ENCODE peak calls at places on chromosomes 12 and 14, in seven cellular contexts. U is CD14-positive monocyte, H is Caco-2, C is WERI-Rb-1, X is tibial artery, A is A549, V is GM10248. L is an unnamed sample.
A peak's percentile ranks its signal among the peaks of the same experiment; 100 is the strongest.

GRCh38 chr14:50023671-50024490 is 92.5 kb downstream of the VCPKMT start:
- DNase-seq in U (no peak), V (no peak), H (no peak), C (no peak), X (peak; percentile 73), A (peak; percentile 68), L (no peak)

GRCh38 chr12:12181516-12181915 is 85.3 kb downstream of the LRP6 start:
- DNase-seq in C (no peak), U (no peak), A (no peak), X (no peak), H (no peak), V (no peak), L (no peak)

GRCh38 chr14:105411017-105411941 is 8.3 kb upstream of the MTA1 start:
- DNase-seq in U (peak; percentile 49), X (no peak), A (peak; percentile 72), C (peak; percentile 40), H (peak; percentile 65), V (peak; percentile 86), L (peak; percentile 60)

GRCh38 chr14:39265032-39265431 is 31.3 kb downstream of the MIA2 start:
- DNase-seq in X (no peak), A (no peak), V (no peak), H (no peak), C (peak; percentile 21), U (no peak), L (peak; percentile 23)

GRCh38 chr12:108350511-108350910 is 11.4 kb upstream of the CMKLR1 start:
- DNase-seq in V (no peak), U (no peak), C (no peak), X (no peak), H (no peak), A (no peak), L (no peak)

GRCh38 chr12:109771746-109772621 is 58.4 kb downstream of the FAM222A start:
- DNase-seq in A (no peak), X (peak; percentile 51), H (no peak), C (peak; percentile 10), V (no peak), U (peak; percentile 12), L (no peak)

GRCh38 chr12:105226219-105226618 is 9.8 kb downstream of the APPL2 start:
- DNase-seq in X (peak; percentile 86), A (no peak), C (no peak), U (no peak), H (no peak), V (peak; percentile 28), L (no peak)

GRCh38 chr12:69688021-69688420 is 11.1 kb downstream of the BEST3 start:
- DNase-seq in V (no peak), A (no peak), C (no peak), H (peak; percentile 50), U (no peak), X (no peak), L (no peak)

GRCh38 chr12:12870454-12870853 is 20.9 kb upstream of the GPRC5A start:
- DNase-seq in U (no peak), A (peak; percentile 81), C (no peak), H (peak; percentile 66), X (no peak), V (no peak), L (no peak)

GRCh38 chr12:93229494-93230310 is 148.0 kb upstream of the NUDT4 start:
- DNase-seq in X (no peak), H (no peak), A (peak; percentile 24), V (no peak), U (no peak), C (no peak), L (no peak)

GRCh38 chr12:24754690-24755638 is 193.9 kb downstream of the BCAT1 start:
- DNase-seq in H (peak; percentile 94), X (no peak), A (no peak), V (no peak), U (no peak), C (no peak), L (peak; percentile 48)

GRCh38 chr14:101230161-101230850 is 326.8 kb upstream of the RTL1 start:
- DNase-seq in X (peak; percentile 58), H (no peak), U (no peak), V (no peak), A (peak; percentile 38), C (no peak), L (no peak)

GRCh38 chr14:89493406-89493805 is 76.4 kb upstream of the FOXN3 start:
- DNase-seq in V (no peak), U (no peak), H (no peak), C (no peak), A (no peak), X (no peak), L (no peak)

GRCh38 chr14:34436118-34436905 is 25.7 kb downstream of the SPTSSA start:
- DNase-seq in C (no peak), H (peak; percentile 35), U (no peak), V (no peak), X (no peak), A (no peak), L (no peak)

GRCh38 chr14:64879635-64880381 is at the start of gene SPTB:
- DNase-seq in C (peak; percentile 77), H (peak; percentile 64), U (no peak), X (no peak), V (peak; percentile 74), A (peak; percentile 30), L (peak; percentile 50)

GRCh38 chr12:116924558-116925453 is 14.1 kb downstream of the FBXW8 start:
- DNase-seq in A (no peak), H (no peak), C (no peak), V (no peak), U (no peak), X (no peak), L (peak; percentile 58)

GRCh38 chr14:94217116-94217515 is 43.0 kb downstream of the PPP4R4 start:
- DNase-seq in A (no peak), U (no peak), H (no peak), X (no peak), C (no peak), V (no peak), L (peak; percentile 2)

GRCh38 chr14:23443881-23444280 is 8.4 kb upstream of the MYH7 start:
- DNase-seq in H (no peak), U (no peak), V (no peak), A (no peak), X (no peak), C (no peak), L (no peak)

GRCh38 chr14:26385302-26385701 is 212.5 kb downstream of the NOVA1 start:
- DNase-seq in H (no peak), V (no peak), C (no peak), X (no peak), A (no peak), U (no peak), L (no peak)

GRCh38 chr14:40072175-40072574 is 639.9 kb upstream of the FBXO33 start:
- DNase-seq in U (no peak), V (no peak), C (no peak), X (no peak), A (no peak), H (no peak), L (no peak)

GRCh38 chr14:101049942-101050341 is 146.4 kb upstream of the RTL1 start:
- DNase-seq in C (no peak), V (no peak), A (no peak), X (no peak), H (no peak), U (no peak), L (no peak)

GRCh38 chr12:1779783-1780182 is 40.6 kb upstream of the LRTM2 start:
- DNase-seq in A (no peak), U (no peak), H (no peak), C (no peak), X (no peak), V (no peak), L (no peak)

GRCh38 chr12:124024263-124024678 is 51.3 kb downstream of the ZNF664 start:
- DNase-seq in H (no peak), X (no peak), A (no peak), V (no peak), U (no peak), C (no peak), L (no peak)

GRCh38 chr14:36666416-36667206 is 5.0 kb downstream of the PAX9 start:
- DNase-seq in A (no peak), H (no peak), V (peak; percentile 10), X (no peak), C (no peak), U (no peak), L (no peak)
- TF ChIP-seq CTCF in A (no peak), H (no peak), V (no peak), X (no peak), C (no peak), U (no peak), L (no peak)

GRCh38 chr14:77140937-77141591 is 527 bp downstream of the ZDHHC22 start:
- DNase-seq in H (peak; percentile 66), V (no peak), A (peak; percentile 78), U (no peak), C (peak; percentile 42), X (no peak), L (peak; percentile 61)
- TF ChIP-seq CTCF in H (peak; percentile 50), V (no peak), A (peak; percentile 41), U (peak; percentile 14), C (peak; percentile 65), X (peak; percentile 21), L (peak; percentile 80)

GRCh38 chr12:6723607-6724408 is at the start of gene COPS7A:
- DNase-seq in C (peak; percentile 99), X (peak; percentile 99), A (peak; percentile 99), U (peak; percentile 97), H (peak; percentile 100), V (peak; percentile 97), L (peak; percentile 97)
- TF ChIP-seq CTCF in C (no peak), X (no peak), A (no peak), U (no peak), H (no peak), V (peak; percentile 27), L (no peak)

DNA sequence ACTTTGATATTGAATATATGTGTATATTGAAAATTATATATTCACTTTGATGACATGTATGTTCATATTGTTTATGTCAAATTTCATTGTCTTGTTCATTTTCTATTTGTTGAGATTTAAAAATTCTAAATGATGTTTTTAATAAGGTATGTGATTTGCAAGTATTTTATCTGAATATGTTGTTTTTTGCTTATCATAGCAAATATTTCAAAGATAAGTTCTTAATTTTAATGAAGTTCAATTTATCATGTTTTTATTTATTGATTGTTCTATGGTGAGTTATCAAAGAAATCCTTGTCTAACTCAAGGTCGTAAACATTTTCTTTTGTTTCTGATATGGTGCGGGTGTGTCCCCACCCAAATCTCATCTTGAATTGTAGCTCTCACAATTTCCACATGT is 45.2 kb downstream of the OR9K2 start:
- DNase-seq in X (no peak), V (no peak), C (no peak), A (no peak), H (no peak), U (no peak), L (no peak)
- TF ChIP-seq CTCF in X (no peak), V (no peak), C (no peak), A (no peak), H (no peak), U (no peak), L (no peak)

DNA sequence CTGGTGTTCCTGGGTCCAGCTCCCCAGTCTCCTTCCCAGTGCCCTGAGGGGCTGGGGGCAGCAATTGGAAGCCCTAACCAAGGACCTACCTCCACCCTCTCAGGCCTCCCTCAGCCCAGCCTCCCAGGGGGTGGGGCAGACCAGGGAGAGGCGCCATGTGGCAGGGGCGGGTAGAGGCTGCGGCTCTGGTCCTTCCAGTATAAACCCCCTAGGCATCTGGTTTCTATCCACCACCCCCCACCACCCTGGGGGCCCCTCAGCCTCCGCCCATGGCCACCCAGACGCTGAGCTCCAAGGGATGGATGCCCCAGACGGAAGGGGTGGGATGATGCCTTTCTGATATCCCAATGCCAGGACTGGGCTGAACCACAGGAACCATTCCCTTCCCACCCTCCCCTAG is 2.8 kb upstream of the SP7 start:
- DNase-seq in X (no peak), C (peak; percentile 25), A (no peak), V (no peak), H (no peak), U (no peak), L (no peak)
- TF ChIP-seq CTCF in X (no peak), C (no peak), A (no peak), V (no peak), H (no peak), U (no peak), L (no peak)